ENCODE peak calls at places on chromosomes 16 and 17, in six cellular contexts. J is HCT116; X is heart right ventricle; H is activated T-helper 1 cell treated with anti-CD3 and anti-CD28 coated beads, Interleukin-2, amount 50 U/mL, for 16 hours; G is NCI-H2029; Y is cardiac muscle cell. D is an unnamed sample.

GRCh38 chr16:87499189-87499486 is 6.3 kb upstream of the ZCCHC14 start:
- DNase-seq in Y (no peak), H (no peak), J (no peak), G (no peak), X (no peak), D (no peak)

GRCh38 chr16:30526137-30526822 is at the start of gene ZNF768:
- DNase-seq in Y (no peak), G (no peak), X (no peak), H (no peak), J (no peak), D (peak; percentile 30)

GRCh38 chr17:18142417-18142816 is 33.9 kb downstream of the MYO15A start:
- DNase-seq in X (no peak), Y (no peak), J (no peak), G (no peak), H (no peak), D (no peak)

GRCh38 chr17:32491371-32492280 is 4.8 kb downstream of the CDK5R1 start:
- DNase-seq in G (no peak), H (no peak), J (no peak), X (no peak), Y (no peak), D (no peak)

GRCh38 chr17:70022175-70022574 is 52.9 kb upstream of the KCNJ16 start:
- DNase-seq in H (no peak), G (no peak), Y (no peak), J (no peak), X (no peak), D (no peak)

GRCh38 chr17:76251478-76252039 is 11.3 kb upstream of the RNF157 start:
- DNase-seq in Y (no peak), G (no peak), J (no peak), H (no peak), X (no peak), D (no peak)

GRCh38 chr17:80822700-80823410 is 168.8 kb upstream of the CHMP6 start:
- DNase-seq in Y (no peak), G (no peak), J (no peak), X (no peak), H (no peak), D (no peak)

GRCh38 chr16:54932737-54933254 is 2.1 kb downstream of the IRX5 start:
- DNase-seq in J (no peak), Y (no peak), G (no peak), X (no peak), H (no peak), D (no peak)

GRCh38 chr16:49061315-49061714 is 220.3 kb downstream of the CBLN1 start:
- DNase-seq in G (no peak), H (no peak), X (peak; percentile 42), J (no peak), Y (no peak), D (no peak)

GRCh38 chr16:69100046-69100765 is 5.2 kb upstream of the HAS3 start:
- DNase-seq in J (no peak), G (peak; percentile 41), Y (no peak), X (no peak), H (no peak), D (no peak)

GRCh38 chr16:89057738-89058137 is 35.9 kb upstream of the ACSF3 start:
- DNase-seq in Y (no peak), J (no peak), G (no peak), H (no peak), X (no peak), D (no peak)

GRCh38 chr17:41333836-41334235 is 16.8 kb downstream of the KRT33A start:
- DNase-seq in Y (no peak), J (no peak), G (no peak), H (no peak), X (no peak), D (no peak)

GRCh38 chr17:44061446-44061845 is 5.0 kb downstream of the LSM12 start:
- DNase-seq in G (no peak), H (no peak), X (no peak), J (no peak), Y (no peak), D (no peak)

GRCh38 chr17:40903129-40903847 is 18.2 kb upstream of the KRT20 start:
- DNase-seq in J (peak; percentile 90), Y (no peak), H (no peak), G (peak; percentile 88), X (no peak), D (no peak)

GRCh38 chr17:40461774-40462342 is 18.6 kb downstream of the IGFBP4 start:
- DNase-seq in Y (no peak), G (no peak), X (no peak), H (no peak), J (no peak), D (no peak)

GRCh38 chr17:50206604-50207293 is 5.3 kb upstream of the COL1A1 start:
- DNase-seq in Y (peak; percentile 72), X (no peak), G (no peak), H (no peak), J (no peak), D (no peak)

GRCh38 chr17:3448059-3448630 is 14.5 kb upstream of the OR1E2 start:
- DNase-seq in G (no peak), J (no peak), X (no peak), Y (peak; percentile 12), H (no peak), D (no peak)

GRCh38 chr17:66944365-66945203 is 19.9 kb upstream of the CACNG4 start:
- DNase-seq in X (no peak), J (no peak), H (no peak), Y (peak; percentile 48), G (no peak), D (no peak)

GRCh38 chr16:81266680-81267095 is 28.2 kb downstream of the BCO1 start:
- DNase-seq in Y (peak; percentile 5), X (no peak), G (no peak), J (no peak), H (no peak), D (no peak)

GRCh38 chr17:11005940-11006339 is 168.1 kb upstream of the PIRT start:
- DNase-seq in G (no peak), X (no peak), Y (no peak), H (no peak), J (no peak), D (no peak)

GRCh38 chr16:89159174-89159849 is 12.2 kb upstream of the CDH15 start:
- DNase-seq in G (no peak), Y (no peak), X (no peak), J (no peak), H (no peak), D (no peak)

GRCh38 chr17:9883451-9883850 is 21.6 kb downstream of the RCVRN start:
- DNase-seq in Y (no peak), G (no peak), J (no peak), X (no peak), H (no peak), D (no peak)

GRCh38 chr16:88561485-88562369 is 8.5 kb upstream of the ZC3H18 start:
- DNase-seq in J (peak; percentile 36), G (no peak), X (peak; percentile 36), Y (peak; percentile 65), H (peak; percentile 38), D (peak; percentile 68)

GRCh38 chr17:10739341-10739905 is 9.6 kb upstream of the TMEM220 start:
- DNase-seq in X (no peak), H (no peak), Y (no peak), J (no peak), G (no peak), D (no peak)

GRCh38 chr17:8359769-8360168 is 16.7 kb downstream of the KRABD2 start:
- DNase-seq in G (no peak), J (no peak), H (no peak), X (peak; percentile 62), Y (peak; percentile 88), D (peak; percentile 97)

GRCh38 chr17:17258998-17259397 is 22.0 kb upstream of the FLCN start:
- DNase-seq in H (no peak), G (no peak), Y (no peak), J (no peak), X (no peak), D (no peak)

GRCh38 chr17:70989301-70989700 is 820.0 kb downstream of the KCNJ2 start:
- DNase-seq in Y (peak; percentile 28), J (no peak), X (no peak), G (no peak), H (no peak), D (no peak)

GRCh38 chr17:65287040-65287439 is 149.9 kb downstream of the RGS9 start:
- DNase-seq in G (no peak), Y (peak; percentile 60), J (no peak), H (no peak), X (no peak), D (no peak)

GRCh38 chr16:46757339-46758050 is 9.4 kb upstream of the MYLK3 start:
- DNase-seq in H (no peak), G (peak; percentile 7), J (no peak), X (peak; percentile 87), Y (peak; percentile 55), D (no peak)

D was measured in lung microvascular endothelial cell.